ENCODE peak calls at places on chromosomes 2 and 18, in four cellular contexts. W is SK-MEL-5; H is NCI-H1417; N is activated T-cell treated with anti-CD3 and anti-CD28 coated beads, Interleukin-2, amount 50 U/mL, for 4 hours. L is an unnamed sample.

GRCh38 chr2:33047939-33048338 is 101.2 kb downstream of the LTBP1 start:
- DNase-seq in H (no peak), N (no peak), W (no peak), L (no peak)

GRCh38 chr18:76482971-76483691 is 11.9 kb downstream of the ZNF516 start:
- DNase-seq in N (no peak), H (no peak), W (no peak), L (no peak)

GRCh38 chr18:74115046-74115445 is 32.6 kb downstream of the FBXO15 start:
- DNase-seq in H (no peak), N (no peak), W (no peak), L (no peak)

GRCh38 chr18:11994708-11995444 is 13.6 kb downstream of the IMPA2 start:
- DNase-seq in W (no peak), N (no peak), H (no peak), L (no peak)

GRCh38 chr2:31197166-31197565 is 20.1 kb downstream of the CAPN14 start:
- DNase-seq in N (no peak), W (no peak), H (no peak), L (no peak)

GRCh38 chr2:86249176-86249842 is 50.1 kb downstream of the MRPL35 start:
- DNase-seq in H (peak), W (peak), N (no peak), L (no peak)

GRCh38 chr2:146844226-146844990 is 1000.4 kb upstream of the ACVR2A start:
- DNase-seq in H (no peak), N (no peak), W (no peak), L (no peak)

GRCh38 chr2:74891136-74891764 is 57.3 kb downstream of the HK2 start:
- DNase-seq in W (no peak), H (no peak), N (no peak), L (no peak)

GRCh38 chr2:207762146-207762545 is 7.6 kb downstream of the FZD5 start:
- DNase-seq in W (no peak), H (no peak), N (no peak), L (no peak)

GRCh38 chr18:31643003-31643402 is 41.4 kb downstream of the B4GALT6 start:
- DNase-seq in N (no peak), H (no peak), W (no peak), L (no peak)

GRCh38 chr2:152389483-152389882 is 54.5 kb downstream of the FMNL2 start:
- DNase-seq in W (no peak), H (no peak), N (no peak), L (no peak)

GRCh38 chr2:11201969-11202368 is 46.7 kb downstream of the SLC66A3 start:
- DNase-seq in N (no peak), H (no peak), W (no peak), L (no peak)

GRCh38 chr18:23864620-23865019 is 149.9 kb upstream of the TTC39C start:
- DNase-seq in N (peak), H (no peak), W (no peak), L (peak)

GRCh38 chr2:186576614-186577013 is 13.2 kb upstream of the ITGAV start:
- DNase-seq in N (no peak), H (no peak), W (no peak), L (no peak)

GRCh38 chr18:55416791-55417190 is 171.2 kb downstream of the TCF4 start:
- DNase-seq in W (no peak), H (peak), N (no peak), L (no peak)

GRCh38 chr2:119756837-119757236 is 2.9 kb upstream of the PTPN4 start:
- DNase-seq in W (no peak), N (peak), H (no peak), L (no peak)

GRCh38 chr2:160227252-160227651 is 27.2 kb upstream of the ITGB6 start:
- DNase-seq in H (no peak), W (peak), N (no peak), L (no peak)

GRCh38 chr2:61694312-61695274 is 156.4 kb upstream of the XPO1 start:
- DNase-seq in H (peak), W (peak), N (peak), L (peak)

GRCh38 chr2:127045792-127046501 is 61.0 kb downstream of the BIN1 start:
- DNase-seq in N (no peak), W (no peak), H (no peak), L (no peak)

GRCh38 chr2:46657042-46657504 is 177.7 kb downstream of the TMEM247 start:
- DNase-seq in W (peak), H (peak), N (no peak), L (peak)

GRCh38 chr2:20061476-20061875 is 10.0 kb upstream of the LAPTM4A start:
- DNase-seq in W (no peak), H (no peak), N (no peak), L (no peak)

L was measured in activated CD8-positive, alpha-beta T cell treated with anti-CD3 and anti-CD28 coated beads, Interleukin-2, amount 10 ng/mL, durations not matched to agents 7 days and 5 days.